ENCODE peak calls at places on chromosomes 2 and 18, in five cellular contexts. S, G, J, R and W are unnamed samples.

GRCh38 chr2:49772299-49772970 is 618.1 kb upstream of the FSHR start:
- DNase-seq in S (no peak), G (no peak), R (no peak), J (no peak), W (no peak)

GRCh38 chr2:27298391-27299080 is 9.7 kb downstream of the UCN start:
- DNase-seq in G (no peak), S (no peak), R (no peak), J (no peak), W (no peak)

GRCh38 chr2:165905854-165906253 is 47.7 kb downstream of the TTC21B start:
- DNase-seq in G (no peak), S (peak; percentile 63), J (no peak), R (no peak), W (no peak)

GRCh38 chr2:231677632-231678104 is 30.7 kb upstream of the PTMA start:
- DNase-seq in J (peak; percentile 87), G (peak; percentile 80), S (peak; percentile 83), R (peak; percentile 83), W (peak; percentile 82)

GRCh38 chr18:69648486-69648885 is 247.8 kb downstream of the DOK6 start:
- DNase-seq in J (no peak), G (no peak), S (no peak), R (no peak), W (no peak)

GRCh38 chr2:160493227-160494028 is at the start of gene RBMS1:
- DNase-seq in J (peak; percentile 45), S (peak; percentile 66), R (peak; percentile 56), G (peak; percentile 68), W (peak; percentile 47)

GRCh38 chr2:120945091-120945490 is 209.4 kb downstream of the GLI2 start:
- DNase-seq in R (no peak), J (no peak), S (no peak), G (no peak), W (no peak)

GRCh38 chr2:210366675-210367080 is 51.7 kb upstream of the MYL1 start:
- DNase-seq in R (no peak), S (no peak), G (no peak), J (no peak), W (no peak)

GRCh38 chr18:23752796-23753195 is 63.5 kb downstream of the LAMA3 start:
- DNase-seq in R (no peak), S (no peak), J (no peak), G (no peak), W (peak; percentile 42)

GRCh38 chr2:19158899-19159298 is 199.5 kb downstream of the OSR1 start:
- DNase-seq in J (no peak), G (peak; percentile 16), R (no peak), S (no peak), W (no peak)

GRCh38 chr18:22391571-22392359 is 25.9 kb downstream of the CTAGE1 start:
- DNase-seq in J (peak; percentile 2), S (peak; percentile 85), G (no peak), R (peak; percentile 61), W (no peak)

GRCh38 chr2:60386436-60386835 is 167.0 kb downstream of the BCL11A start:
- DNase-seq in S (no peak), R (no peak), J (no peak), G (no peak), W (no peak)

GRCh38 chr18:2627821-2628276 is 27.7 kb upstream of the SMCHD1 start:
- DNase-seq in G (no peak), R (no peak), J (no peak), S (no peak), W (no peak)

GRCh38 chr2:95670686-95671085 is 78.9 kb downstream of the TRIM43 start:
- DNase-seq in S (no peak), R (no peak), G (no peak), J (no peak), W (no peak)

GRCh38 chr18:47296462-47296861 is 45.0 kb upstream of the SKOR2 start:
- DNase-seq in J (no peak), R (no peak), S (no peak), G (no peak), W (no peak)

GRCh38 chr2:101714098-101714497 is 16.6 kb downstream of the MAP4K4 start:
- DNase-seq in J (no peak), S (no peak), G (no peak), R (no peak), W (no peak)

GRCh38 chr2:163345795-163346573 is 389.8 kb downstream of the FIGN start:
- DNase-seq in G (peak; percentile 67), S (peak; percentile 66), R (no peak), J (no peak), W (peak; percentile 26)